ENCODE peak calls at places on chromosomes 11 and 22, in eight cellular contexts. One of them, this sample, is unnamed.
A peak's percentile ranks its signal among the peaks of the same experiment; 100 is the strongest.

GRCh38 chr22:49673048-49673447 is 154.6 kb downstream of the BRD1 start:
- DNase-seq in GM12878: no peak
- DNase-seq in GM23248: no peak
- DNase-seq in DND-41: no peak
- DNase-seq in neural progenitor cell: no peak
- DNase-seq in PC-3: no peak
- DNase-seq in MM.1S: no peak
- DNase-seq in fibroblast of lung: no peak
- DNase-seq in this sample: no peak

GRCh38 chr22:19717691-19718254 is 3.5 kb downstream of the SEPTIN5 start:
- DNase-seq in GM12878: no peak
- DNase-seq in GM23248: peak; percentile 84
- DNase-seq in DND-41: peak; percentile 81
- DNase-seq in neural progenitor cell: peak; percentile 79
- DNase-seq in PC-3: peak; percentile 68
- DNase-seq in MM.1S: peak; percentile 55
- DNase-seq in fibroblast of lung: peak; percentile 48
- DNase-seq in this sample: peak; percentile 55

GRCh38 chr11:69515271-69516245 is 34.1 kb downstream of the LINC01488 start:
- DNase-seq in GM12878: no peak
- DNase-seq in GM23248: no peak
- DNase-seq in DND-41: no peak
- DNase-seq in neural progenitor cell: no peak
- DNase-seq in PC-3: no peak
- DNase-seq in MM.1S: no peak
- DNase-seq in fibroblast of lung: no peak
- DNase-seq in this sample: no peak

GRCh38 chr11:70474710-70475109 is 76.4 kb downstream of the CTTN start:
- DNase-seq in GM12878: no peak
- DNase-seq in GM23248: no peak
- DNase-seq in DND-41: no peak
- DNase-seq in neural progenitor cell: no peak
- DNase-seq in PC-3: no peak
- DNase-seq in MM.1S: no peak
- DNase-seq in fibroblast of lung: no peak
- DNase-seq in this sample: no peak

GRCh38 chr11:133694701-133695100 is 150.6 kb downstream of the SPATA19 start:
- DNase-seq in GM12878: no peak
- DNase-seq in GM23248: no peak
- DNase-seq in DND-41: no peak
- DNase-seq in neural progenitor cell: no peak
- DNase-seq in PC-3: no peak
- DNase-seq in MM.1S: no peak
- DNase-seq in fibroblast of lung: no peak
- DNase-seq in this sample: no peak

GRCh38 chr22:20567993-20568417 is 60.6 kb downstream of the MED15 start:
- DNase-seq in GM12878: no peak
- DNase-seq in GM23248: peak; percentile 84
- DNase-seq in DND-41: no peak
- DNase-seq in neural progenitor cell: no peak
- DNase-seq in PC-3: peak; percentile 41
- DNase-seq in MM.1S: no peak
- DNase-seq in fibroblast of lung: no peak
- DNase-seq in this sample: no peak

GRCh38 chr11:121767433-121767832 is 314.7 kb upstream of the SORL1-AS1 start:
- DNase-seq in GM12878: peak; percentile 54
- DNase-seq in GM23248: peak; percentile 42
- DNase-seq in DND-41: no peak
- DNase-seq in neural progenitor cell: no peak
- DNase-seq in PC-3: no peak
- DNase-seq in MM.1S: no peak
- DNase-seq in fibroblast of lung: no peak
- DNase-seq in this sample: peak; percentile 37

GRCh38 chr22:29310863-29311339 is 4.5 kb downstream of the GAS2L1 start:
- DNase-seq in GM12878: no peak
- DNase-seq in GM23248: peak; percentile 99
- DNase-seq in DND-41: peak; percentile 32
- DNase-seq in neural progenitor cell: peak; percentile 83
- DNase-seq in PC-3: peak; percentile 89
- DNase-seq in MM.1S: no peak
- DNase-seq in fibroblast of lung: peak; percentile 96
- DNase-seq in this sample: peak; percentile 94

GRCh38 chr22:34960005-34960404 is 106.0 kb upstream of the ISX start:
- DNase-seq in GM12878: no peak
- DNase-seq in GM23248: no peak
- DNase-seq in DND-41: no peak
- DNase-seq in neural progenitor cell: peak; percentile 52
- DNase-seq in PC-3: no peak
- DNase-seq in MM.1S: no peak
- DNase-seq in fibroblast of lung: peak; percentile 2
- DNase-seq in this sample: no peak

GRCh38 chr11:34976496-34976895 is 60.1 kb downstream of the PDHX start:
- DNase-seq in GM12878: no peak
- DNase-seq in GM23248: no peak
- DNase-seq in DND-41: no peak
- DNase-seq in neural progenitor cell: no peak
- DNase-seq in PC-3: no peak
- DNase-seq in MM.1S: no peak
- DNase-seq in fibroblast of lung: peak; percentile 59
- DNase-seq in this sample: no peak

GRCh38 chr11:34975482-34975881 is 59.1 kb downstream of the PDHX start:
- DNase-seq in GM12878: no peak
- DNase-seq in GM23248: no peak
- DNase-seq in DND-41: no peak
- DNase-seq in neural progenitor cell: no peak
- DNase-seq in PC-3: no peak
- DNase-seq in MM.1S: no peak
- DNase-seq in fibroblast of lung: peak; percentile 0
- DNase-seq in this sample: no peak

GRCh38 chr11:34978236-34979191 is 62.1 kb downstream of the PDHX start:
- DNase-seq in GM12878: no peak
- DNase-seq in GM23248: no peak
- DNase-seq in DND-41: no peak
- DNase-seq in neural progenitor cell: peak; percentile 8
- DNase-seq in PC-3: no peak
- DNase-seq in MM.1S: no peak
- DNase-seq in fibroblast of lung: peak; percentile 57
- DNase-seq in this sample: no peak

GRCh38 chr11:34972892-34973291 is 56.5 kb downstream of the PDHX start:
- DNase-seq in GM12878: no peak
- DNase-seq in GM23248: peak; percentile 46
- DNase-seq in DND-41: no peak
- DNase-seq in neural progenitor cell: no peak
- DNase-seq in PC-3: no peak
- DNase-seq in MM.1S: no peak
- DNase-seq in fibroblast of lung: peak; percentile 76
- DNase-seq in this sample: no peak

DNA sequence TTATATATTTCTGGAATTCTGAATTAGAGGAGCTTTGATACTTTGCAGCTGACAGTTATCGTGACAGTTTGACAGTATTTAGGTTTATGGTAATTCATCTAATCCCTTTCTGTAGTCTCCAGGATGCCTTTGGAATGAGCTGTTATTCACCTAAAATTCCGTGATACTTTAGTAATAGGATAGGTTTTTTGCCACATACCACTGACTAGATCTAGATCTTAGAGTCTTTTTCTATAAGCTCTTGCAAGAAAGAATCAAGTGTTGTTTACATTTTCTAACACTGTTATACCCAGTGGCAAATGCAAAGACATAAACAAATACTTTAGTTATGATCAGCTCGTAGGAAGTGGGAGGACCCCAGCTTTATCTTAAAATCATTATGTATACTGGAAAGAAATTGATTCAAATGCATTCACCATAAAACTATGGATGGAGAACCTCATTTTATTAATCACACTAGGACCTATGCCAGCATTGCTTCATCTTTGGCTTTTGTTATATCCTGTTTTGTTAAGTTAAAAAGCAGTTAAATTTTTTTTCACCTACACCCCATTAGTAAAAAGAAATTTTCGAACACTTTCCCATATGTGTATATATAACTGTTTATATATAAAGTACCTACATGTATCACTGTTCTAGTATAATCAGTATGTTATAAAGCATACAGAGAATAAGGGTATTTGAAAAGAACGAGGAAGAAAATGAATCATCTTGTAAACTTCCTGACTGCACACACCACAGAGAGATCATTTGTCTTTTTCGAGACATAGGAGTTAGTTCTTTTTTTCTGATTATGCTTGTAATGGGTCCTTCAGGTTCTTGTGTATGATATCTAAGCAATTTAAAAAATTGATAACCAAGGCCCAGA is 60.9 kb downstream of the PDHX start:
- DNase-seq in GM12878: no peak
- DNase-seq in GM23248: peak; percentile 82
- DNase-seq in DND-41: no peak
- DNase-seq in neural progenitor cell: no peak
- DNase-seq in PC-3: peak; percentile 81
- DNase-seq in MM.1S: no peak
- DNase-seq in fibroblast of lung: peak; percentile 89
- DNase-seq in this sample: peak; percentile 75
- H3K9ac ChIP-seq in GM12878: no peak overlapping the region
- H3K9ac ChIP-seq in GM23248: peak overlapping the region; percentile 44
- H3K9ac ChIP-seq in DND-41: no peak overlapping the region
- H3K9ac ChIP-seq in neural progenitor cell: no peak overlapping the region
- H3K9ac ChIP-seq in PC-3: peak overlapping the region; percentile 42
- H3K9ac ChIP-seq in MM.1S: no peak overlapping the region
- H3K9ac ChIP-seq in fibroblast of lung: no peak overlapping the region
- H3K9ac ChIP-seq in this sample: peak overlapping the region; percentile 31

GRCh38 chr11:2386591-2386990 is 9.5 kb downstream of the CD81 start:
- DNase-seq in GM12878: no peak
- DNase-seq in GM23248: no peak
- DNase-seq in DND-41: no peak
- DNase-seq in neural progenitor cell: no peak
- DNase-seq in PC-3: no peak
- DNase-seq in MM.1S: no peak
- DNase-seq in fibroblast of lung: no peak
- DNase-seq in this sample: no peak

GRCh38 chr11:2383823-2384722 is 7.0 kb downstream of the CD81 start:
- DNase-seq in GM12878: peak; percentile 39
- DNase-seq in GM23248: peak; percentile 39
- DNase-seq in DND-41: no peak
- DNase-seq in neural progenitor cell: no peak
- DNase-seq in PC-3: no peak
- DNase-seq in MM.1S: no peak
- DNase-seq in fibroblast of lung: no peak
- DNase-seq in this sample: no peak

GRCh38 chr11:2385156-2386151 is 8.3 kb downstream of the CD81 start:
- DNase-seq in GM12878: peak; percentile 36
- DNase-seq in GM23248: no peak
- DNase-seq in DND-41: peak; percentile 33
- DNase-seq in neural progenitor cell: no peak
- DNase-seq in PC-3: no peak
- DNase-seq in MM.1S: peak; percentile 61
- DNase-seq in fibroblast of lung: no peak
- DNase-seq in this sample: no peak

GRCh38 chr11:2382927-2383822 is 6.1 kb downstream of the CD81 start:
- DNase-seq in GM12878: no peak
- DNase-seq in GM23248: peak; percentile 83
- DNase-seq in DND-41: no peak
- DNase-seq in neural progenitor cell: no peak
- DNase-seq in PC-3: no peak
- DNase-seq in MM.1S: no peak
- DNase-seq in fibroblast of lung: no peak
- DNase-seq in this sample: no peak

DNA sequence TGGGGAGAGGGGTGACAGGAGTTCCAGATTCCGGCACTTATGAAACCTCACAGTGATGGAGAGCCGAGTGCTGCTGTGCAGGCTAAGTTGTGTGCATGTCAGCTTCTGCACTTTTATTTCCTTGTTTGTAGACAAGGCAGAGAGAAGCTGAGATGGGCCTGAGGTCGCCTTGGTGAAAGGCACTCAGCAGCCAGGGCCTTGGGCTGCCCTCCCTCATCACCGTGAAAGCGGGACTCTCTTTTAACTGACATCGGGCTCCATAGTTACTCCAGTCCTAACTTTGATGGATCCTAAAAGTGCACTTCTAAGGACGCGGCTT is 7.6 kb downstream of the CD81 start:
- DNase-seq in GM12878: no peak
- DNase-seq in GM23248: no peak
- DNase-seq in DND-41: no peak
- DNase-seq in neural progenitor cell: no peak
- DNase-seq in PC-3: no peak
- DNase-seq in MM.1S: no peak
- DNase-seq in fibroblast of lung: no peak
- DNase-seq in this sample: no peak
- H3K27ac ChIP-seq in GM12878: peak overlapping the region; percentile 74
- H3K27ac ChIP-seq in GM23248: no peak overlapping the region
- H3K27ac ChIP-seq in DND-41: no peak overlapping the region
- H3K27ac ChIP-seq in neural progenitor cell: no peak overlapping the region
- H3K27ac ChIP-seq in PC-3: no peak overlapping the region
- H3K27ac ChIP-seq in MM.1S: no peak overlapping the region
- H3K27ac ChIP-seq in fibroblast of lung: no peak overlapping the region
- H3K27ac ChIP-seq in this sample: no peak overlapping the region

DNA sequence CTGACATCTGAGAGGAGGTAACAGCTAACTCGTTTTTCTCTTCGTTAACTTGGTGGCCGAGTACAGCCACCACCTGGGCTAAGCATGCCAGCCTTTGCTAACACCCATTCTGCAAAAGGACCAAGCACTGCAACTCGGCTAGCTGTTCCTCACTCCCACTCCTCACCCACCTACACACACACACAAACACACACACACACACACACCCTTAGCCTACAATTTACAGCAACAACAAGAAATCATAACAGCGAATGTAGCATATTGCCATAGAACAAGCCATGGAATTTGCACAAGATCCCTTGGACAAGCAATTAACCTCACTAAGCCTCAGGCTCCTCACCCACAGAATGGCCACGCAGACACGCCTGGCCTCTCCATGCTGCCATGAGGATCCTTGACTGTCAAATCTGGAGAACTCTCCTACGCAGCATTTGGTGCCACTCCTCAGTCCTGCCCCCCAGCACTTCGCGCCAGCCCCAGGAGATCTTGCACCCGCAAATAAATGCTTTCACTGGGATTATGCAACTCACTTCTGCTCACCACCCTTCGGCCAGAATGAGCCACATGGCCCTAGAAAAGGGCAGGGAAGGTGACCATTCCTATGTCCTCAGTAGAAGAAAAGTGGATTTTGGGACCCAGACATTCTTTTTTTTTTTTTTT is 58.9 kb downstream of the LARGE1 start:
- DNase-seq in GM12878: no peak
- DNase-seq in GM23248: no peak
- DNase-seq in DND-41: no peak
- DNase-seq in neural progenitor cell: no peak
- DNase-seq in PC-3: no peak
- DNase-seq in MM.1S: no peak
- DNase-seq in fibroblast of lung: no peak
- DNase-seq in this sample: no peak
- TF ChIP-seq EZH2 in GM12878: no peak
- TF ChIP-seq EZH2 in GM23248: no peak
- TF ChIP-seq EZH2 in DND-41: no peak
- TF ChIP-seq EZH2 in neural progenitor cell: no peak
- TF ChIP-seq EZH2 in PC-3: no peak
- TF ChIP-seq EZH2 in MM.1S: no peak
- TF ChIP-seq EZH2 in fibroblast of lung: no peak
- TF ChIP-seq EZH2 in this sample: no peak

DNA sequence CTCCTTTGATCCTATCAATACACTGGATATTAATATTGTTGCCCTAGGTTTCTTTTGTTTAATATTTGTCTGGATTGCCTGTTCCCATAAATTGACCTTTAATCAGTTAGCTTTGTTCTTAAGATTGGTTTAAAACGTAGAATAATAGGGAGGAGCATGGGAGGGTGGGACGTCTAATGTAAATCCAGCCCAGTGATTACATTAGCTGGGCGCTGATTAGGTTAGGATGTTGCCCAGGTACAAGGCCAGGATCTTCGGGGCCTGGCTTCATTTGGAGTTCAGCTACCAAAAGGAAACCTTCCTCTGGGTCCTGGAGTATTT is at the start of gene SRSF8:
- DNase-seq in GM12878: no peak
- DNase-seq in GM23248: no peak
- DNase-seq in DND-41: no peak
- DNase-seq in neural progenitor cell: no peak
- DNase-seq in PC-3: no peak
- DNase-seq in MM.1S: peak; percentile 67
- DNase-seq in fibroblast of lung: no peak
- DNase-seq in this sample: no peak
- H3K9ac ChIP-seq in GM12878: peak within 1 kb of the TSS; percentile 81
- H3K9ac ChIP-seq in GM23248: peak within 1 kb of the TSS; percentile 93
- H3K9ac ChIP-seq in DND-41: peak within 1 kb of the TSS; percentile 69
- H3K9ac ChIP-seq in neural progenitor cell: peak within 1 kb of the TSS; percentile 1
- H3K9ac ChIP-seq in PC-3: peak within 1 kb of the TSS; percentile 79
- H3K9ac ChIP-seq in MM.1S: peak within 1 kb of the TSS; percentile 98
- H3K9ac ChIP-seq in fibroblast of lung: peak within 1 kb of the TSS; percentile 80
- H3K9ac ChIP-seq in this sample: peak within 1 kb of the TSS; percentile 98